ENCODE peak calls at places on chromosomes 7 and 10, in six cellular contexts. D is Panc1, A is stomach, N is lower lobe of right lung, K is uterus, R is Peyer's patch. I is an unnamed sample.

GRCh38 chr10:125152646-125153368 is 7.6 kb downstream of the CTBP2 start:
- DNase-seq in A (peak; percentile 72), R (no peak), N (peak; percentile 78), K (peak; percentile 46), D (no peak), I (peak; percentile 88)

GRCh38 chr10:69789164-69789576 is 12.5 kb upstream of the COL13A1 start:
- DNase-seq in D (no peak), A (no peak), K (no peak), R (no peak), N (no peak), I (no peak)

GRCh38 chr10:110995301-110995700 is 75.9 kb downstream of the SHOC2 start:
- DNase-seq in N (no peak), R (no peak), K (no peak), D (no peak), A (no peak), I (no peak)

GRCh38 chr7:27965650-27966049 is 214.9 kb downstream of the JAZF1 start:
- DNase-seq in R (no peak), N (no peak), K (no peak), A (no peak), D (no peak), I (no peak)

GRCh38 chr7:142313528-142313927 is 55.7 kb upstream of the PRSS58 start:
- DNase-seq in N (no peak), R (no peak), K (no peak), D (no peak), A (no peak), I (no peak)

GRCh38 chr7:1692500-1693418 is 22.7 kb downstream of the ELFN1 start:
- DNase-seq in D (no peak), R (no peak), A (peak; percentile 3), K (peak; percentile 6), N (peak; percentile 31), I (no peak)

GRCh38 chr10:126872768-126873167 is 32.5 kb upstream of the DOCK1 start:
- DNase-seq in N (no peak), K (no peak), D (no peak), A (no peak), R (no peak), I (no peak)

GRCh38 chr10:117926491-117926890 is 120.2 kb downstream of the RAB11FIP2 start:
- DNase-seq in K (no peak), A (no peak), D (no peak), R (no peak), N (no peak), I (no peak)

GRCh38 chr7:112202819-112203218 is 3.4 kb downstream of the DOCK4 start:
- DNase-seq in D (no peak), K (peak; percentile 40), R (peak; percentile 38), N (peak; percentile 59), A (peak; percentile 56), I (peak; percentile 55)

GRCh38 chr10:7288060-7288690 is 122.7 kb downstream of the SFMBT2 start:
- DNase-seq in K (no peak), N (no peak), R (no peak), A (no peak), D (no peak), I (no peak)

GRCh38 chr7:51629206-51629605 is 312.6 kb upstream of the COBL start:
- DNase-seq in N (no peak), D (no peak), K (no peak), R (no peak), A (no peak), I (no peak)

GRCh38 chr7:150931199-150931869 is 46.8 kb downstream of the KCNH2 start:
- DNase-seq in D (no peak), N (no peak), R (no peak), K (no peak), A (peak; percentile 27), I (no peak)

GRCh38 chr10:5434017-5434753 is 21.8 kb downstream of the NET1 start:
- DNase-seq in K (no peak), D (no peak), N (no peak), R (no peak), A (no peak), I (no peak)

GRCh38 chr7:120991133-120991532 is 2.6 kb downstream of the CPED1 start:
- DNase-seq in K (no peak), N (no peak), A (no peak), D (no peak), R (no peak), I (no peak)

GRCh38 chr10:77556990-77557601 is 80.5 kb downstream of the KCNMA1 start:
- DNase-seq in R (no peak), A (no peak), N (no peak), D (no peak), K (no peak), I (no peak)
- H3K4me1 ChIP-seq in R (no peaks in the 10 kb centered on the region), A (peaks cover 18% of the 10 kb centered on the region), N (peaks cover 29% of the 10 kb centered on the region), D (peaks cover 50% of the 10 kb centered on the region), K (no peaks in the 10 kb centered on the region), I (peaks cover 3% of the 10 kb centered on the region)

GRCh38 chr7:63925626-63926460 is 72.8 kb upstream of the ZNF722 start:
- DNase-seq in N (peak; percentile 95), D (peak; percentile 51), K (peak; percentile 58), A (peak; percentile 64), R (peak; percentile 82), I (peak; percentile 97)
- H3K27ac ChIP-seq in N (peak overlapping the region; percentile 94), D (peak overlapping the region; percentile 89), K (peak overlapping the region; percentile 94), A (peak overlapping the region; percentile 93), R (peak overlapping the region; percentile 81), I (peak overlapping the region; percentile 92)

GRCh38 chr10:88725798-88726197 is 19.7 kb downstream of the LIPK start:
- DNase-seq in D (no peak), N (no peak), A (no peak), K (no peak), R (no peak), I (no peak)

GRCh38 chr10:88733215-88733614 is 26.6 kb upstream of the LIPN start:
- DNase-seq in R (no peak), N (no peak), D (no peak), K (no peak), A (no peak), I (no peak)

GRCh38 chr10:88731296-88731695 is 25.2 kb downstream of the LIPK start:
- DNase-seq in D (no peak), N (peak; percentile 80), R (no peak), K (no peak), A (peak; percentile 66), I (peak; percentile 65)

GRCh38 chr10:88730864-88731263 is 24.8 kb downstream of the LIPK start:
- DNase-seq in K (no peak), R (no peak), A (no peak), D (no peak), N (no peak), I (no peak)

DNA sequence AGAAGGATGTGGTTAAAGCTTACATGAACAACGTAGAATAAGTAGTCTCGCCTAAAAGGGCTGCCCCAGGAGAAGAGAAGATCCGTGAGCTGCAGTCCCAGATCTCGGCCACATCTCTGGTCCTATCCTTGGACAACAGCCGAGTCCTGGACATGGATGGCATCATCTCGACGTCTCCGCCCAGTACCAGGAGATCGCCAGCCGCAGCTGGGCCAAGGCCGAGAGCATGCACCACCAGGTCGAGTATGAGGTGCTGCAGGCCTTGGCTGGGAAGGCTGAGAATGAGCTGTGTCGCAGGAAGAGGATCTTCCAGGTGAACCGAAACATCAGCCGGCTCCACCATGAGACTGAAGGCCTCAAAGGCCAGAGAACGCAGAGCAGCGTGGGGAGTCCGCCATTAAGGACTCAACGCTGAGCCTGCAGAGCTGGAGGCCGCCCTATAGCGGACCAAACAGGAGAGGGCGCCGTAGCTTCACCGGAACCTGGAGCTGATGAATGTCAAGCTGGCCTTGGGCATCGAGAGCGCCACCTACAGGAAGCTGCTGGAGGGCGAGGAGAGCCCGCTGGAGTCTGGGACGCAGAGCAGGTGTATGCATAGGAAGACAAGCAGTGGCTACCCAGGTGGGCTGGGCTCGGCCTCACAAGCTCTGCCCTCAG is 22.2 kb downstream of the LIPK start:
- DNase-seq in N (peak; percentile 60), K (no peak), A (no peak), R (no peak), D (no peak), I (peak; percentile 52)
- TF ChIP-seq CTCF in N (no peak), K (no peak), A (no peak), R (no peak), D (peak; percentile 67), I (no peak)

GRCh38 chr10:62033108-62033507 is 131.6 kb downstream of the ARID5B start:
- DNase-seq in A (no peak), R (no peak), N (no peak), D (no peak), K (no peak), I (no peak)

GRCh38 chr10:62029401-62029800 is 127.9 kb downstream of the ARID5B start:
- DNase-seq in D (no peak), A (no peak), K (no peak), R (no peak), N (no peak), I (no peak)

GRCh38 chr10:62036186-62037081 is 134.9 kb downstream of the ARID5B start:
- DNase-seq in N (no peak), R (no peak), A (no peak), K (no peak), D (no peak), I (no peak)

GRCh38 chr10:62027841-62028501 is 126.5 kb downstream of the ARID5B start:
- DNase-seq in D (no peak), K (no peak), N (no peak), R (no peak), A (no peak), I (no peak)

GRCh38 chr10:62031522-62031921 is 130.0 kb downstream of the ARID5B start:
- DNase-seq in N (no peak), A (no peak), R (no peak), K (no peak), D (no peak), I (no peak)
- H3K4me1 ChIP-seq in N (no peaks in the 10 kb centered on the region), A (peaks cover 5% of the 10 kb centered on the region), R (no peaks in the 10 kb centered on the region), K (no peaks in the 10 kb centered on the region), D (peaks cover 13% of the 10 kb centered on the region), I (no peaks in the 10 kb centered on the region)

GRCh38 chr10:13706604-13707003 is 119.8 kb downstream of the PRPF18 start:
- DNase-seq in N (no peak), A (no peak), D (no peak), K (no peak), R (no peak), I (no peak)
- H3K27ac ChIP-seq in N (peak overlapping the region; percentile 73), A (peak overlapping the region; percentile 71), D (peak overlapping the region; percentile 76), K (no peak overlapping the region), R (peak overlapping the region; percentile 58), I (peak overlapping the region; percentile 83)